ENCODE peak calls at places on chromosomes 12 and 14, in six cellular contexts. Q is posterior vena cava; D is stimulated activated CD8-positive, alpha-beta memory T cell treated with anti-CD3 and anti-CD28 coated beads, Interleukin-15, amount 100 ng/mL, for 24 hours; J is A549; C is NCI-H82; S is G401. T is an unnamed sample.

GRCh38 chr12:10354502-10354901 is 35.3 kb downstream of the KLRK1 start:
- DNase-seq in S (no peak), D (no peak), C (no peak), Q (no peak), J (no peak), T (no peak)

GRCh38 chr12:11762723-11763326 is 113.4 kb downstream of the ETV6 start:
- DNase-seq in J (no peak), D (no peak), Q (no peak), C (no peak), S (no peak), T (no peak)

GRCh38 chr12:106285993-106286392 is 16.5 kb upstream of the TCP11L2 start:
- DNase-seq in C (peak; percentile 12), Q (no peak), D (no peak), S (no peak), J (no peak), T (no peak)

GRCh38 chr14:92942576-92942975 is 19.6 kb downstream of the CHGA start:
- DNase-seq in C (no peak), Q (no peak), D (no peak), S (no peak), J (no peak), T (no peak)

GRCh38 chr12:112294793-112295192 is 87.4 kb downstream of the HECTD4 start:
- DNase-seq in C (peak; percentile 46), D (no peak), Q (no peak), J (no peak), S (no peak), T (no peak)

GRCh38 chr14:73825551-73826188 is 26.0 kb upstream of the PTGR2 start:
- DNase-seq in S (peak; percentile 72), D (peak; percentile 50), Q (peak; percentile 98), C (peak; percentile 92), J (peak; percentile 89), T (peak; percentile 68)

GRCh38 chr12:34286483-34286882 is 264.2 kb downstream of the ALG10 start:
- DNase-seq in C (no peak), Q (no peak), J (no peak), S (no peak), D (no peak), T (no peak)

GRCh38 chr12:40801861-40802260 is 109.6 kb downstream of the CNTN1 start:
- DNase-seq in C (no peak), S (peak; percentile 65), D (no peak), J (no peak), Q (no peak), T (no peak)

T was measured in PC-9.